ENCODE peak calls at places on chromosomes 12 and 14, in five cellular contexts. V is HT-29; F is effector CD4-positive, alpha-beta T cell; S is CD8-positive, alpha-beta memory T cell; R is substantia nigra. M is an unnamed sample.

GRCh38 chr12:4030938-4031702 is 157.9 kb upstream of the PARP11 start:
- DNase-seq in V (peak), F (peak), S (peak), R (peak), M (peak)

GRCh38 chr12:46005151-46005797 is 14.9 kb upstream of the SCAF11 start:
- DNase-seq in V (peak), F (no peak), S (no peak), R (no peak), M (no peak)

GRCh38 chr14:90645842-90646443 is 170.3 kb downstream of the TTC7B start:
- DNase-seq in V (peak), F (no peak), S (no peak), R (no peak), M (no peak)

GRCh38 chr12:119176267-119177055 is 2.3 kb upstream of the HSPB8 start:
- DNase-seq in V (peak), F (no peak), S (no peak), R (no peak), M (no peak)

GRCh38 chr12:113128802-113129663 is 6.5 kb downstream of the RASAL1 start:
- DNase-seq in V (no peak), F (no peak), S (no peak), R (no peak), M (no peak)

GRCh38 chr14:75402867-75403413 is 24.9 kb upstream of the JDP2 start:
- DNase-seq in V (no peak), F (no peak), S (no peak), R (no peak), M (no peak)

GRCh38 chr12:54032220-54032619 is 630 bp upstream of the HOXC5 start:
- DNase-seq in V (no peak), F (no peak), S (no peak), R (no peak), M (no peak)

GRCh38 chr14:61653507-61653906 is 41.8 kb upstream of the HIF1A start:
- DNase-seq in V (no peak), F (no peak), S (no peak), R (no peak), M (no peak)

GRCh38 chr12:10409387-10409786 is at the start of gene KLRC4:
- DNase-seq in V (no peak), F (no peak), S (no peak), R (no peak), M (peak)